ENCODE peak calls at places on chromosomes 16 and 17, in seven cellular contexts. V is B cell, M is CD14-positive monocyte, C is AG09319, J is colonic mucosa, X is spleen, O is NB4. Q is an unnamed sample.

GRCh38 chr17:39400547-39401411 is 647 bp downstream of the FBXL20 start:
- DNase-seq in C (no peak), J (peak; percentile 23), V (no peak), M (no peak), X (no peak), O (peak; percentile 30), Q (peak; percentile 23)

GRCh38 chr16:8905168-8905762 is 23.1 kb downstream of the LITAFD start:
- DNase-seq in M (no peak), O (peak; percentile 56), J (no peak), C (no peak), X (no peak), V (no peak), Q (no peak)

GRCh38 chr16:74738134-74738541 is 36.5 kb downstream of the FA2H start:
- DNase-seq in V (no peak), J (peak; percentile 46), M (no peak), O (peak; percentile 62), X (no peak), C (no peak), Q (no peak)

GRCh38 chr16:48503779-48504178 is 106.2 kb downstream of the N4BP1 start:
- DNase-seq in V (no peak), X (peak; percentile 51), M (no peak), O (no peak), J (no peak), C (peak; percentile 81), Q (no peak)

GRCh38 chr17:68600881-68601564 is at the start of gene FAM20A:
- DNase-seq in V (peak; percentile 39), M (no peak), X (peak; percentile 77), O (no peak), C (no peak), J (no peak), Q (no peak)

GRCh38 chr17:11628831-11629230 is 30.6 kb downstream of the DNAH9 start:
- DNase-seq in V (no peak), C (no peak), J (no peak), X (no peak), M (no peak), O (no peak), Q (no peak)

GRCh38 chr16:50154369-50154947 is 1.4 kb downstream of the TENT4B start:
- DNase-seq in C (no peak), J (no peak), M (no peak), X (no peak), V (no peak), O (peak; percentile 11), Q (no peak)

GRCh38 chr16:53781023-53781605 is 77.2 kb downstream of the FTO start:
- DNase-seq in M (no peak), O (no peak), J (no peak), X (no peak), C (no peak), V (no peak), Q (no peak)

GRCh38 chr16:66950971-66951790 is 9.9 kb upstream of the CES3 start:
- DNase-seq in C (no peak), J (no peak), V (no peak), O (no peak), X (no peak), M (no peak), Q (no peak)

GRCh38 chr17:78923660-78924453 is 1.3 kb downstream of the TIMP2 start:
- DNase-seq in M (peak; percentile 69), V (peak; percentile 91), J (peak; percentile 94), X (peak; percentile 96), O (peak; percentile 64), C (no peak), Q (no peak)

GRCh38 chr16:64782484-64782883 is 339.4 kb downstream of the CDH11 start:
- DNase-seq in V (no peak), O (no peak), J (no peak), X (no peak), C (no peak), M (no peak), Q (no peak)

GRCh38 chr17:50212121-50212843 is 10.9 kb upstream of the COL1A1 start:
- DNase-seq in M (no peak), C (no peak), J (peak; percentile 38), O (peak; percentile 36), X (no peak), V (no peak), Q (no peak)

DNA sequence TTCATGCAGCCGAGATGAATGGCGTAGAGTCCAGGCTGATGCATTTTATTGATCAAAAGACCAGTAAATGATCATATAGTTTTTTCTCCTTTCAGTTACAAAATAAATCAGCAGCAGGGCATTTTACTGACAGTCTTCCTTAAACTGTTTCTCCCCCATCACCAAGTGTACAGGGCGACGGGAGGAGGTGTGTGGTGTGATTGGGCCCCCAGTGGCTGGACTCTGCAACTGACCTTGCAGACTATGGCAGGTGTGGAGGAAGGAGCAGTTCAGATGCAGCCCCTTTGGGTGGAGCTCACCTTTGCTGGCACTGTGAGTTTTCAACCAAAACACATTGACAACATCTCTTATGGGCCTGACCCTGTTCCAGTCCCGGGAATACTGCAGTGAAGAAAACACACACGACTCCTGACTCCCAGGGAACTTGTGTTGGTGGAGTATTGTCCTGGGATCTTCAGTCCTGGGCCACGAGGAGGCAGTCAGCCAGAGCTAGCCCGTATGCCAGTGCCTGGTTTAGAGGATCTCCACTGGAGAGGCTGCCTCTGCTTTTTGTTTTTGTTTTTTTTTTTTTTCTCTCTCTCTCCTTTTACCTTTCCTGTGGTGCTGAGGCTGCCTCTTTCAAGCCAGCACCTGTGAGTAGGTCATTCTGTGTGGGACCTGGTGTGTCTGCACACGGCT is 29.8 kb downstream of the KIAA0513 start:
- DNase-seq in M (no peak), V (no peak), X (no peak), O (no peak), C (no peak), J (no peak), Q (no peak)
- TF ChIP-seq CTCF in M (no peak), V (no peak), X (no peak), O (peak; percentile 20), C (peak; percentile 3), J (peak; percentile 26), Q (no peak)

GRCh38 chr17:4156750-4157381 is 13.9 kb downstream of the CYB5D2 start:
- DNase-seq in O (no peak), V (no peak), J (no peak), M (no peak), C (no peak), X (no peak), Q (no peak)
- TF ChIP-seq CTCF in O (no peak), V (no peak), J (no peak), M (no peak), C (no peak), X (no peak), Q (no peak)

GRCh38 chr17:62627904-62628603 is 584 bp downstream of the MRC2 start:
- DNase-seq in O (peak; percentile 81), J (peak; percentile 39), X (no peak), C (peak; percentile 69), V (no peak), M (no peak), Q (no peak)
- TF ChIP-seq CTCF in O (no peak), J (no peak), X (no peak), C (no peak), V (no peak), M (no peak), Q (no peak)

GRCh38 chr17:15262291-15263205 is 2.6 kb downstream of the PMP22 start:
- DNase-seq in M (peak; percentile 55), C (peak; percentile 83), O (peak; percentile 38), X (peak; percentile 79), J (peak; percentile 83), V (no peak), Q (peak; percentile 50)
- TF ChIP-seq CTCF in M (no peak), C (peak; percentile 39), O (no peak), X (no peak), J (no peak), V (no peak), Q (no peak)